ENCODE peak calls at places on chromosomes 16 and 17, in eight cellular contexts. W, J, L, P, Z, O, Q and G are unnamed samples.

GRCh38 chr17:38871992-38872605 is 2.2 kb downstream of the LASP1 start:
- DNase-seq in Z (no peak), P (no peak), J (no peak), L (no peak), Q (no peak), W (no peak), O (no peak), G (no peak)

GRCh38 chr16:68396481-68396880 is 51.8 kb downstream of the SMPD3 start:
- DNase-seq in L (peak; percentile 47), W (peak; percentile 61), Q (no peak), O (peak; percentile 56), J (no peak), Z (peak; percentile 84), P (peak; percentile 31), G (no peak)

GRCh38 chr17:16269658-16270057 is 52.6 kb downstream of the PIGL start:
- DNase-seq in Q (no peak), O (no peak), J (no peak), L (no peak), Z (no peak), W (peak; percentile 58), P (no peak), G (no peak)

GRCh38 chr17:72878975-72879660 is 213.4 kb downstream of the SLC39A11 start:
- DNase-seq in Q (no peak), O (no peak), P (no peak), Z (no peak), L (no peak), J (no peak), W (no peak), G (no peak)

GRCh38 chr16:83653785-83654184 is 154.0 kb upstream of the HSBP1 start:
- DNase-seq in O (no peak), Z (no peak), W (peak; percentile 59), L (no peak), J (no peak), P (no peak), Q (no peak), G (no peak)

GRCh38 chr17:74394275-74394950 is 27.1 kb downstream of the GPR142 start:
- DNase-seq in J (no peak), O (no peak), L (no peak), P (no peak), Q (no peak), W (no peak), Z (no peak), G (no peak)

GRCh38 chr17:29577009-29577777 is 8.7 kb downstream of the TP53I13 start:
- DNase-seq in P (no peak), Q (no peak), W (no peak), O (no peak), L (no peak), J (no peak), Z (no peak), G (no peak)

GRCh38 chr17:20197527-20197926 is 188.4 kb downstream of the SPECC1 start:
- DNase-seq in L (no peak), W (no peak), P (no peak), Z (no peak), J (no peak), Q (no peak), O (no peak), G (no peak)

GRCh38 chr17:14197582-14197981 is 39.1 kb downstream of the CDRT15 start:
- DNase-seq in Z (no peak), Q (no peak), O (no peak), P (peak; percentile 64), L (no peak), W (no peak), J (no peak), G (no peak)

GRCh38 chr17:44343510-44344209 is 1.4 kb upstream of the GRN start:
- DNase-seq in J (no peak), Z (no peak), Q (no peak), L (no peak), O (no peak), P (no peak), W (no peak), G (no peak)

GRCh38 chr16:57628008-57628781 is at the start of gene ADGRG1:
- DNase-seq in Z (peak; percentile 68), L (no peak), W (peak; percentile 97), J (peak; percentile 53), P (peak; percentile 78), O (no peak), Q (peak; percentile 90), G (peak; percentile 47)

GRCh38 chr16:57961538-57961937 is 9.4 kb downstream of the CNGB1 start:
- DNase-seq in Q (no peak), O (no peak), L (no peak), J (no peak), Z (no peak), P (no peak), W (no peak), G (no peak)

GRCh38 chr16:48384305-48384981 is 770 bp downstream of the SIAH1 start:
- DNase-seq in W (peak; percentile 75), Q (peak; percentile 72), O (peak; percentile 35), J (peak; percentile 87), L (peak; percentile 64), Z (peak; percentile 67), P (peak; percentile 33), G (peak; percentile 75)

GRCh38 chr17:80981929-80982425 is 9.7 kb upstream of the CHMP6 start:
- DNase-seq in P (no peak), Q (no peak), J (no peak), Z (no peak), W (no peak), O (no peak), L (no peak), G (no peak)

GRCh38 chr16:14409563-14409962 is 220.5 kb downstream of the PARN start:
- DNase-seq in J (no peak), Q (peak; percentile 50), W (peak; percentile 92), L (no peak), P (no peak), Z (peak; percentile 14), O (no peak), G (no peak)

GRCh38 chr16:11094838-11095565 is 150.6 kb downstream of the CLEC16A start:
- DNase-seq in O (no peak), J (no peak), Z (no peak), P (peak; percentile 37), Q (no peak), L (no peak), W (no peak), G (peak; percentile 67)

GRCh38 chr17:72816406-72816805 is 276.1 kb downstream of the SLC39A11 start:
- DNase-seq in J (no peak), Z (no peak), P (no peak), L (no peak), Q (no peak), W (no peak), O (no peak), G (no peak)

GRCh38 chr17:38867179-38867994 is 2.5 kb upstream of the LASP1 start:
- DNase-seq in O (no peak), Z (peak; percentile 80), P (peak; percentile 64), J (no peak), W (peak; percentile 71), Q (peak; percentile 72), L (peak; percentile 41), G (no peak)

GRCh38 chr17:49201481-49201927 is 8.9 kb downstream of the GNGT2 start:
- DNase-seq in L (no peak), O (no peak), Q (no peak), J (no peak), Z (no peak), W (peak; percentile 76), P (no peak), G (no peak)

GRCh38 chr16:78461496-78461938 is 362.1 kb downstream of the WWOX start:
- DNase-seq in O (no peak), P (no peak), Z (no peak), J (no peak), W (no peak), Q (no peak), L (no peak), G (no peak)

GRCh38 chr16:81752225-81752875 is 26.7 kb upstream of the PLCG2 start:
- DNase-seq in W (peak; percentile 41), P (no peak), O (no peak), Z (peak; percentile 68), Q (peak; percentile 70), J (peak; percentile 76), L (no peak), G (peak; percentile 84)

GRCh38 chr16:84913315-84913714 is 93.5 kb downstream of the CRISPLD2 start:
- DNase-seq in P (no peak), W (no peak), J (no peak), Q (peak; percentile 41), L (no peak), Z (peak; percentile 53), O (no peak), G (no peak)

GRCh38 chr17:72715906-72716572 is 376.4 kb downstream of the SLC39A11 start:
- DNase-seq in Z (peak; percentile 55), J (no peak), P (no peak), W (peak; percentile 93), O (no peak), Q (peak; percentile 23), L (no peak), G (no peak)

GRCh38 chr16:29926675-29927522 is 873 bp upstream of the KCTD13 start:
- DNase-seq in O (no peak), Q (no peak), L (no peak), W (no peak), P (no peak), Z (peak; percentile 60), J (no peak), G (no peak)

GRCh38 chr17:82963104-82963950 is 116.1 kb upstream of the METRNL start:
- DNase-seq in W (peak; percentile 86), J (no peak), Q (peak; percentile 89), P (peak; percentile 30), Z (peak; percentile 72), L (peak; percentile 54), O (no peak), G (peak; percentile 62)

GRCh38 chr16:89341697-89342694 is 124.5 kb downstream of the ZNF778 start:
- DNase-seq in W (no peak), O (no peak), Q (no peak), L (no peak), J (no peak), P (no peak), Z (no peak), G (no peak)

GRCh38 chr17:28335959-28336871 is 654 bp downstream of the TNFAIP1 start:
- DNase-seq in P (peak; percentile 26), Q (peak; percentile 86), W (peak; percentile 94), Z (peak; percentile 89), O (peak; percentile 33), J (peak; percentile 37), L (peak; percentile 37), G (no peak)

GRCh38 chr16:54649846-54650245 is 280.8 kb upstream of the IRX5 start:
- DNase-seq in L (no peak), O (no peak), Q (no peak), J (no peak), P (no peak), W (no peak), Z (no peak), G (no peak)

GRCh38 chr17:76014925-76015261 is 12.2 kb downstream of the EVPL start:
- DNase-seq in O (peak; percentile 81), L (no peak), Z (peak; percentile 40), W (no peak), J (no peak), P (no peak), Q (no peak), G (no peak)

GRCh38 chr16:19524866-19525723 is 1.4 kb downstream of the CCP110 start:
- DNase-seq in J (peak; percentile 42), P (no peak), O (no peak), W (no peak), Q (no peak), Z (no peak), L (no peak), G (peak; percentile 13)

GRCh38 chr17:2124391-2124790 is 69.5 kb downstream of the HIC1 start:
- DNase-seq in Q (no peak), Z (no peak), W (no peak), O (no peak), P (no peak), J (no peak), L (no peak), G (no peak)

GRCh38 chr17:5118219-5118618 is 2.4 kb downstream of the USP6 start:
- DNase-seq in Z (no peak), J (no peak), L (no peak), Q (no peak), O (no peak), W (no peak), P (no peak), G (no peak)